ENCODE peak calls at places on chromosomes 1 and 21, in five cellular contexts. I is GM03348; R is endothelial cell; F is uterus; U is activated effector memory CD4-positive, alpha-beta T cell treated with anti-CD3 and anti-CD28 coated beads, Interleukin-2, amount 50 U/mL, for 16 hours. B is an unnamed sample.
A peak's percentile ranks its signal among the peaks of the same experiment; 100 is the strongest.

GRCh38 chr1:161478985-161479384 is 26.3 kb upstream of the FCGR2A start:
- DNase-seq in I (no peak), R (no peak), F (no peak), U (no peak), B (no peak)

GRCh38 chr21:35965699-35966098 is 94.6 kb downstream of the SETD4 start:
- DNase-seq in I (no peak), R (no peak), F (no peak), U (no peak), B (no peak)

GRCh38 chr1:23383547-23384311 is 14.1 kb upstream of the ZNF436 start:
- DNase-seq in I (peak; percentile 13), R (peak; percentile 17), F (no peak), U (no peak), B (peak; percentile 56)

GRCh38 chr1:9629445-9630201 is 21.9 kb upstream of the PIK3CD start:
- DNase-seq in I (no peak), R (no peak), F (no peak), U (peak; percentile 89), B (peak; percentile 39)

GRCh38 chr1:39754906-39755504 is 16.1 kb downstream of the OXCT2 start:
- DNase-seq in I (no peak), R (no peak), F (no peak), U (no peak), B (no peak)

GRCh38 chr21:15894596-15894995 is 164.8 kb downstream of the USP25 start:
- DNase-seq in I (peak; percentile 33), R (no peak), F (no peak), U (no peak), B (no peak)

GRCh38 chr21:45130324-45130774 is 56.0 kb downstream of the ADARB1 start:
- DNase-seq in I (peak; percentile 82), R (no peak), F (peak; percentile 65), U (no peak), B (no peak)

GRCh38 chr1:38534473-38534823 is 325.1 kb downstream of the RRAGC start:
- DNase-seq in I (no peak), R (no peak), F (peak; percentile 21), U (no peak), B (no peak)

GRCh38 chr1:214146523-214146922 is 134.4 kb upstream of the SMYD2 start:
- DNase-seq in I (no peak), R (no peak), F (no peak), U (no peak), B (no peak)

B was measured in gastrocnemius medialis.